ENCODE peak calls at places on chromosomes 11 and 22, in four cellular contexts. K, R, A and C are unnamed samples.

GRCh38 chr11:85827768-85828639 is 17.1 kb upstream of the SYTL2 start:
- DNase-seq in K (peak; percentile 66), R (no peak), A (peak; percentile 95), C (no peak)

GRCh38 chr11:2793781-2794418 is 91.7 kb downstream of the CDKN1C start:
- DNase-seq in K (no peak), R (peak; percentile 46), A (no peak), C (peak; percentile 7)

GRCh38 chr22:48146426-48146825 is 1384.0 kb downstream of the TBC1D22A start:
- DNase-seq in K (no peak), R (no peak), A (no peak), C (no peak)

GRCh38 chr11:77039491-77040400 is 5.5 kb downstream of the B3GNT6 start:
- DNase-seq in K (no peak), R (no peak), A (peak; percentile 33), C (no peak)

GRCh38 chr11:72771507-72771906 is 19.3 kb upstream of the ARAP1 start:
- DNase-seq in K (no peak), R (no peak), A (peak; percentile 60), C (no peak)

GRCh38 chr11:69200331-69201047 is 44.8 kb downstream of the SMIM38 start:
- DNase-seq in K (no peak), R (peak; percentile 72), A (no peak), C (no peak)

GRCh38 chr11:47551086-47551485 is 1.8 kb downstream of the CELF1 start:
- DNase-seq in K (no peak), R (no peak), A (no peak), C (no peak)

GRCh38 chr11:71418643-71419042 is 29.6 kb downstream of the DHCR7 start:
- DNase-seq in K (no peak), R (no peak), A (no peak), C (no peak)

GRCh38 chr11:87597696-87598095 is 560.0 kb downstream of the TMEM135 start:
- DNase-seq in K (no peak), R (no peak), A (no peak), C (no peak)

GRCh38 chr11:94141511-94142307 is 13.1 kb downstream of the PANX1 start:
- DNase-seq in K (no peak), R (no peak), A (no peak), C (no peak)

GRCh38 chr11:10599388-10600175 is 31.1 kb upstream of the LYVE1 start:
- DNase-seq in K (no peak), R (no peak), A (peak; percentile 43), C (peak; percentile 75)

GRCh38 chr11:38667359-38667758 is 2069.3 kb upstream of the RAG2 start:
- DNase-seq in K (no peak), R (no peak), A (no peak), C (no peak)

GRCh38 chr22:33835196-33835788 is 85.0 kb downstream of the LARGE1 start:
- DNase-seq in K (no peak), R (no peak), A (no peak), C (no peak)

GRCh38 chr11:8056810-8057463 is 24.1 kb upstream of the TUB start:
- DNase-seq in K (no peak), R (no peak), A (no peak), C (peak; percentile 56)

GRCh38 chr22:25777870-25778269 is 35.9 kb downstream of the MYO18B start:
- DNase-seq in K (no peak), R (no peak), A (peak; percentile 28), C (no peak)

GRCh38 chr11:96267490-96268010 is 75.4 kb downstream of the MAML2 start:
- DNase-seq in K (no peak), R (no peak), A (no peak), C (no peak)

GRCh38 chr22:39493759-39494158 is 8.3 kb upstream of the MIEF1 start:
- DNase-seq in K (no peak), R (no peak), A (peak; percentile 51), C (no peak)

GRCh38 chr11:126153999-126154398 is 57.5 kb downstream of the RPUSD4 start:
- DNase-seq in K (peak; percentile 80), R (peak; percentile 26), A (peak; percentile 45), C (no peak)

GRCh38 chr11:2816941-2817421 is 68.6 kb downstream of the CDKN1C start:
- DNase-seq in K (no peak), R (peak; percentile 69), A (peak; percentile 64), C (no peak)

GRCh38 chr22:20552450-20552894 is 45.1 kb downstream of the MED15 start:
- DNase-seq in K (no peak), R (peak; percentile 90), A (no peak), C (peak; percentile 97)

GRCh38 chr11:58866788-58867187 is 22.3 kb upstream of the GLYATL2 start:
- DNase-seq in K (no peak), R (no peak), A (no peak), C (no peak)

GRCh38 chr11:9138612-9139579 is 47.5 kb upstream of the SCUBE2 start:
- DNase-seq in K (peak; percentile 91), R (no peak), A (peak; percentile 93), C (no peak)

GRCh38 chr22:39559456-39560105 is 11.0 kb upstream of the CACNA1I start:
- DNase-seq in K (no peak), R (no peak), A (no peak), C (no peak)

GRCh38 chr11:12963051-12963450 is 46.1 kb upstream of the RASSF10 start:
- DNase-seq in K (no peak), R (no peak), A (no peak), C (no peak)

GRCh38 chr11:10941429-10941828 is 83.6 kb upstream of the ZBED5 start:
- DNase-seq in K (no peak), R (no peak), A (no peak), C (no peak)

GRCh38 chr11:134032501-134033091 is 36.3 kb upstream of the JAM3 start:
- DNase-seq in K (no peak), R (no peak), A (no peak), C (no peak)

GRCh38 chr11:78961186-78961782 is 386.6 kb upstream of the NARS2 start:
- DNase-seq in K (no peak), R (no peak), A (peak; percentile 33), C (peak; percentile 17)

GRCh38 chr11:80733776-80734175 is 1292.9 kb upstream of the TENM4 start:
- DNase-seq in K (no peak), R (no peak), A (no peak), C (no peak)

GRCh38 chr11:64299847-64300648 is at the start of gene CATSPERZ:
- DNase-seq in K (no peak), R (no peak), A (no peak), C (no peak)
- H3K4me3 ChIP-seq in K (peak within 1 kb of the TSS; percentile 3), R (no peak within 1 kb of the TSS), A (peak within 1 kb of the TSS; percentile 21), C (peak within 1 kb of the TSS; percentile 63)

GRCh38 chr22:37185646-37186227 is 2.3 kb downstream of the C1QTNF6 start:
- DNase-seq in K (no peak), R (peak; percentile 61), A (no peak), C (no peak)
- H3K4me3 ChIP-seq in K (no peak overlapping the region), R (no peak overlapping the region), A (no peak overlapping the region), C (no peak overlapping the region)

DNA sequence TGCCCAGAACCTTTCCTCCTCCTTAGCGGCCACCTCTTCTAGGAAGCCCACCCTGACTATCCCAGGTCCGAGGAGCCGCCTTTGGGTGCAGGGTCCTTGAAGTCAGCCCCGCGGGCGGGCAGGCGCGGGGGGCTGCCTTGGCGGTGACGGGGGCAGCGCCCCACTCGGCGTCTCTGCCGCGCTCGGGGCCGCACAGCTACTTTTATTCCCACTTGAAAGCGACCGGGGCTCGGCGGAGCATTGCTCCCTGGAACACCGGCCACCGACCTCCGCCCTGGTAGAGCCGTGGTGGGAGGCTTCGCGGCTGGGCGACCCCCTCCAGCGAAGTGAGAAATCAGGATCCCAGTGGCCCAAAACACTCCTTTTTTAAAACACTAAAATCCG is 823 bp upstream of the MAPK11 start:
- DNase-seq in K (no peak), R (no peak), A (no peak), C (no peak)
- H3K4me3 ChIP-seq in K (peak overlapping the region; percentile 43), R (no peak overlapping the region), A (peak overlapping the region; percentile 47), C (peak overlapping the region; percentile 58)

GRCh38 chr11:44860346-44860745 is 90.3 kb downstream of the TP53I11 start:
- DNase-seq in K (no peak), R (no peak), A (no peak), C (no peak)

GRCh38 chr11:44863231-44863630 is 87.5 kb downstream of the TP53I11 start:
- DNase-seq in K (no peak), R (no peak), A (peak; percentile 12), C (no peak)

GRCh38 chr11:44860967-44861828 is 89.5 kb downstream of the TP53I11 start:
- DNase-seq in K (no peak), R (no peak), A (no peak), C (no peak)

GRCh38 chr11:44862546-44863101 is 88.1 kb downstream of the TP53I11 start:
- DNase-seq in K (no peak), R (no peak), A (peak; percentile 8), C (no peak)

DNA sequence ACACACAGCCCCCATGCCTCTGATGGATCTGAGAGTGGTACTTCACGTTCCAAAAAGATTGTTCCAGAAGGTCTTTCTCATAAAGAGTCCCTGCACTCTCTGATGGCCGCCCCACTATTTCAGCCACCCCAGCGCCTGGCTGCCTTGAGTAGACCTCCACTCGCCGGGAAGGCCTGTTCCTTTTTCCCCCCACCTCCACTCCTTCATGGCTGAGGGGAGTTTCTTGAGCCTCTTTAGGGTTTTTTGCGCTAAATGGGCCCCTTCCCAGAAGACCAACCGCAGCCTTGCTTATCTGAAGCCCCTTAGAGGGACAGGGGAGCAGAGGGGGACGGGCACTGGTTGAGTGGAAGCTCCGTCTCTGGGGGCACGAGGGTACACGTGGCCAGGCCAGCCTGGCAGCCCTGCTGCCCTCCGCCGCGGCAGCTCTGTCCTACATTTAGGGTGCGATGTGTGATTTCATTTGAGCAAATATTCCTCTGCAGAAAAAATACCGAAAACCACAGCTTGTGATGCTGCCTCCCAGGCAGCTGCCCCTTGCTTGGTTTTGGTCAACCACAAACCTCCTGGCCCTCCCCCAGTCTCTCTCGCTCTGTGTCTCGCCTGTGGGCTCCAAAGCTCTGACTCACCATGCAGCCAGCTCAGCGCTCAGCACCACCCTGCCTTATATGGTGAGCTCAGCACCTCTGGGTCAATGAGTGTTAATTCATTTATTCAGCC is 88.7 kb downstream of the TP53I11 start:
- DNase-seq in K (peak; percentile 97), R (peak; percentile 94), A (peak; percentile 99), C (peak; percentile 19)
- H3K4me3 ChIP-seq in K (no peak overlapping the region), R (no peak overlapping the region), A (no peak overlapping the region), C (no peak overlapping the region)

GRCh38 chr11:3857628-3858027 is 2.2 kb downstream of the STIM1 start:
- DNase-seq in K (no peak), R (no peak), A (no peak), C (no peak)
- H3K4me3 ChIP-seq in K (no peak overlapping the region), R (no peak overlapping the region), A (no peak overlapping the region), C (peak overlapping the region; percentile 97)

GRCh38 chr11:67022341-67022933 is 497 bp upstream of the SYT12 start:
- DNase-seq in K (no peak), R (peak; percentile 90), A (peak; percentile 41), C (no peak)
- H3K4me3 ChIP-seq in K (peak overlapping the region; percentile 17), R (peak overlapping the region; percentile 69), A (peak overlapping the region; percentile 26), C (peak overlapping the region; percentile 47)

DNA sequence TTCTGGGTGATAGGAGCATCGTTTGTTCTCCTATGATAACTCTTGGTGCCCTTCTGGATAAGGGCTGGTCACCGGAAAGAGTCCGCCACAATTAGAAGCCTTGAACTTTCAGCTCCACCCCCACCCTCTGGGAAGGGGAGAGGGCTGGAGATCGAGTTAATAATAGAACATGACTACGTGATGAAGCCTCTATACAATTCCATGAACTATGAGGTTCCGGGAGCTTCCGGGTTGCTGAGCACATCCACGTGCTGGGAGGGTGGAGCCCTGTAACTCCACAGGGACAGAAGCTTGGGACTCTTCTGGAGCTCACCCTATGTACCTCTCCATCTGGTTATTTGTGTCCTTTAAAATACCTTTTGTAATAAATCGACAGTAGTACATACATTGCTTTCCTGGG is 40.3 kb downstream of the ARHGAP42 start:
- DNase-seq in K (no peak), R (no peak), A (no peak), C (no peak)
- H3K4me3 ChIP-seq in K (no peak overlapping the region), R (no peak overlapping the region), A (no peak overlapping the region), C (no peak overlapping the region)